ENCODE peak calls at places on chromosome 17, in seven cellular contexts. P is astrocyte of the spinal cord, T is upper lobe of right lung, L is IMR-90, D is neural crest cell, Y is AG04450, J is left ventricle myocardium inferior. F is an unnamed sample.

GRCh38 chr17:28507567-28508195 is 1.5 kb downstream of the FOXN1 start:
- DNase-seq in P (no peak), T (no peak), L (no peak), D (no peak), Y (no peak), J (no peak), F (no peak)

GRCh38 chr17:51455931-51456330 is 195.6 kb downstream of the UTP18 start:
- DNase-seq in P (no peak), T (no peak), L (no peak), D (no peak), Y (no peak), J (no peak), F (no peak)

GRCh38 chr17:81934850-81935708 is 2.0 kb downstream of the PYCR1 start:
- DNase-seq in P (no peak), T (peak), L (no peak), D (no peak), Y (no peak), J (no peak), F (no peak)

GRCh38 chr17:72392056-72393010 is 271.5 kb downstream of the SOX9 start:
- DNase-seq in P (peak), T (no peak), L (peak), D (no peak), Y (peak), J (no peak), F (no peak)

GRCh38 chr17:29732613-29733012 is 109.9 kb upstream of the CORO6 start:
- DNase-seq in P (no peak), T (no peak), L (peak), D (no peak), Y (no peak), J (no peak), F (no peak)

GRCh38 chr17:33381201-33381600 is 88.1 kb upstream of the ASIC2 start:
- DNase-seq in P (no peak), T (no peak), L (no peak), D (no peak), Y (no peak), J (no peak), F (no peak)

GRCh38 chr17:31596382-31597323 is 205.2 kb downstream of the RAB11FIP4 start:
- DNase-seq in P (peak), T (peak), L (peak), D (no peak), Y (peak), J (peak), F (peak)

GRCh38 chr17:41024702-41025101 is 2.3 kb downstream of the KRTAP1-5 start:
- DNase-seq in P (no peak), T (no peak), L (peak), D (no peak), Y (no peak), J (no peak), F (no peak)

GRCh38 chr17:20267459-20267842 is 199.9 kb downstream of the LGALS9B start:
- DNase-seq in P (no peak), T (no peak), L (no peak), D (no peak), Y (no peak), J (no peak), F (no peak)

GRCh38 chr17:13462161-13462560 is 139.6 kb downstream of the HS3ST3A1 start:
- DNase-seq in P (peak), T (no peak), L (peak), D (no peak), Y (peak), J (no peak), F (no peak)

GRCh38 chr17:5557485-5557884 is 26.8 kb downstream of the NLRP1 start:
- DNase-seq in P (peak), T (no peak), L (peak), D (no peak), Y (peak), J (no peak), F (no peak)

GRCh38 chr17:76736349-76737081 is 616 bp downstream of the SRSF2 start:
- DNase-seq in P (peak), T (peak), L (peak), D (peak), Y (no peak), J (peak), F (peak)

GRCh38 chr17:41585301-41585700 is 1.4 kb downstream of the KRT14 start:
- DNase-seq in P (no peak), T (no peak), L (no peak), D (no peak), Y (no peak), J (no peak), F (no peak)

GRCh38 chr17:63133489-63133888 is 167.5 kb downstream of the TANC2 start:
- DNase-seq in P (no peak), T (no peak), L (no peak), D (no peak), Y (no peak), J (no peak), F (no peak)

GRCh38 chr17:60665602-60666001 is 12.0 kb upstream of the BCAS3 start:
- DNase-seq in P (no peak), T (no peak), L (no peak), D (no peak), Y (no peak), J (no peak), F (no peak)

GRCh38 chr17:77933777-77934398 is 24.6 kb upstream of the TNRC6C start:
- DNase-seq in P (no peak), T (no peak), L (no peak), D (no peak), Y (no peak), J (no peak), F (no peak)

GRCh38 chr17:60712675-60713074 is 35.0 kb downstream of the BCAS3 start:
- DNase-seq in P (no peak), T (no peak), L (no peak), D (no peak), Y (no peak), J (no peak), F (no peak)

GRCh38 chr17:45578516-45579455 is 88.3 kb upstream of the PLEKHM1 start:
- DNase-seq in P (no peak), T (no peak), L (no peak), D (no peak), Y (no peak), J (no peak), F (no peak)

GRCh38 chr17:80838381-80839345 is 153.0 kb upstream of the CHMP6 start:
- DNase-seq in P (no peak), T (no peak), L (no peak), D (no peak), Y (no peak), J (peak), F (no peak)

GRCh38 chr17:80835816-80836657 is 155.6 kb upstream of the CHMP6 start:
- DNase-seq in P (no peak), T (no peak), L (no peak), D (no peak), Y (no peak), J (no peak), F (no peak)

GRCh38 chr17:80836658-80836965 is 155.0 kb upstream of the CHMP6 start:
- DNase-seq in P (no peak), T (no peak), L (no peak), D (no peak), Y (no peak), J (no peak), F (no peak)

GRCh38 chr17:80837711-80838110 is 153.9 kb upstream of the CHMP6 start:
- DNase-seq in P (no peak), T (no peak), L (no peak), D (no peak), Y (no peak), J (no peak), F (no peak)

DNA sequence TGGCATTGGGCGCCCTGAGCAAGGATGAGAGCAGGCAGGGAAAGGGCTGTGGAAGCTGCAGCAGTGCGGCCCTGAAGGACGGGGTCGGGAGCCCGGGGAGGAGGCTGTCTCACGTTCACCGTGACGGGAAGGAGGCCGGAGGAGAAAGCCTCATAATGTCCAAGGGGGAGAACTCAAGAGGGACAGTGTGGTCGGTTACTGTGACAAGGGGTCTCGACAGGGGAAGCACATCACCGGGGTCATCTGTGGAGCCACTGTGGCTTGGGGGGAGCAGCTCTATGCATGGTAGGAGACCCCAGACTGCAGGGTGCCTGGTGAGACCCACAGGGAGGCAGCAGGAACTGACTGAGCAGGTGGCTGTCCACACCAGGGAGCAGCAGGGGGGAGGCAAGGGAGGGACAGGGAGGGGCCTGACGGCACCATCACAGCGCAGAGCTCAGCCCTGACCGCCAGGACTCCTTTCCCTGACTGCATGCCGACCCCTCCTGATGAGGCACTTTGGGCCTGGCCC is 154.6 kb upstream of the CHMP6 start:
- DNase-seq in P (no peak), T (no peak), L (no peak), D (no peak), Y (no peak), J (no peak), F (no peak)
- TF ChIP-seq CTCF in P (no peak), T (no peak), L (no peak), D (no peak), Y (no peak), J (no peak), F (no peak)

GRCh38 chr17:2023692-2024571 is 1.2 kb downstream of the RTN4RL1 start:
- DNase-seq in P (peak), T (peak), L (peak), D (no peak), Y (no peak), J (no peak), F (peak)

GRCh38 chr17:2025220-2025621 is at the start of gene RTN4RL1:
- DNase-seq in P (peak), T (peak), L (no peak), D (no peak), Y (no peak), J (peak), F (peak)

GRCh38 chr17:2027528-2028233 is 2.3 kb upstream of the DPH1 start:
- DNase-seq in P (no peak), T (no peak), L (no peak), D (no peak), Y (no peak), J (no peak), F (no peak)

GRCh38 chr17:2024572-2025219 is 438 bp downstream of the RTN4RL1 start:
- DNase-seq in P (no peak), T (peak), L (no peak), D (no peak), Y (no peak), J (no peak), F (no peak)

DNA sequence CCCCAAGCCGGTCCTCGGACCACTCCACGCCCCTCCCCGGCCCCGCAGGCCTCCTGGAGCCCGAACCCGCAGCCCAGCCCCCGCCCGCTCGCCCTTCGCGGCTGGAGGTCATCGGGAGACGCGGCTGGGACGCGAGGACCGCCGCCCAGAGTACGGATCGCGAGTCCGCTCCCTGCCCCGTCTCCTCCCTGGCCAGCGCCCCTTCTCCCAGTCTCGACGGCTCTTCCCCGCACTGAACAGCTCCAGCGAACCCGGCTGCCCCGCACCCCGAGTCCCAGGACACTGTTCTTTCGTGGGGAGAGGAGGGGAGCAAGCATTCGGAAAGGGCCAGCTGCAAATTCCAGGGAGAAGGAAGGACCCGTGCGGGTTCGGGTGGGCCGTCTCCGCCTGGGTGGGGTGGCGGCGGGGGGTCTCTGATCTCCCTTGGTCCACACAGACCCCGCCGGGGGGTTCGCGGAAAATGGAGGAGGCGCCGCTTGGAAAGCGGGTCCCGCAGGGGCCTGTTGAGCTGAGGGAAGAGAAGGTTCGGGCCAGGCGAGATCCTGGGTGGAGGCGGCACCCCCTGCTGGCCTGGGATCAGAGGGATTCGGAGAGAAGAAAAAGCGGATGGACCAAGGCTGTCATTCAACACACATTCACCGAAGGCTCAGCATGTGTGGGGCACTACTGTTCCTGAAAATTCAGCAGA is 632 bp upstream of the RTN4RL1 start:
- DNase-seq in P (peak), T (peak), L (peak), D (peak), Y (no peak), J (peak), F (peak)
- TF ChIP-seq CTCF in P (peak), T (peak), L (peak), D (peak), Y (peak), J (peak), F (peak)

GRCh38 chr17:61803216-61803615 is 60.1 kb downstream of the BRIP1 start:
- DNase-seq in P (no peak), T (no peak), L (no peak), D (no peak), Y (no peak), J (no peak), F (no peak)
- TF ChIP-seq CTCF in P (no peak), T (no peak), L (no peak), D (no peak), Y (no peak), J (no peak), F (no peak)

GRCh38 chr17:46820592-46821450 is 2.3 kb upstream of the WNT3 start:
- DNase-seq in P (no peak), T (no peak), L (no peak), D (no peak), Y (no peak), J (no peak), F (no peak)

GRCh38 chr17:46821482-46822387 is 3.2 kb upstream of the WNT3 start:
- DNase-seq in P (no peak), T (no peak), L (no peak), D (no peak), Y (no peak), J (no peak), F (no peak)

GRCh38 chr17:46819906-46820351 is 1.4 kb upstream of the WNT3 start:
- DNase-seq in P (no peak), T (no peak), L (no peak), D (no peak), Y (no peak), J (no peak), F (no peak)

GRCh38 chr17:46823657-46824056 is 5.2 kb upstream of the WNT3 start:
- DNase-seq in P (no peak), T (no peak), L (no peak), D (no peak), Y (no peak), J (no peak), F (no peak)

GRCh38 chr17:46822388-46822921 is 4.0 kb upstream of the WNT3 start:
- DNase-seq in P (no peak), T (peak), L (no peak), D (no peak), Y (no peak), J (no peak), F (peak)
- TF ChIP-seq CTCF in P (peak), T (peak), L (peak), D (peak), Y (peak), J (peak), F (peak)

DNA sequence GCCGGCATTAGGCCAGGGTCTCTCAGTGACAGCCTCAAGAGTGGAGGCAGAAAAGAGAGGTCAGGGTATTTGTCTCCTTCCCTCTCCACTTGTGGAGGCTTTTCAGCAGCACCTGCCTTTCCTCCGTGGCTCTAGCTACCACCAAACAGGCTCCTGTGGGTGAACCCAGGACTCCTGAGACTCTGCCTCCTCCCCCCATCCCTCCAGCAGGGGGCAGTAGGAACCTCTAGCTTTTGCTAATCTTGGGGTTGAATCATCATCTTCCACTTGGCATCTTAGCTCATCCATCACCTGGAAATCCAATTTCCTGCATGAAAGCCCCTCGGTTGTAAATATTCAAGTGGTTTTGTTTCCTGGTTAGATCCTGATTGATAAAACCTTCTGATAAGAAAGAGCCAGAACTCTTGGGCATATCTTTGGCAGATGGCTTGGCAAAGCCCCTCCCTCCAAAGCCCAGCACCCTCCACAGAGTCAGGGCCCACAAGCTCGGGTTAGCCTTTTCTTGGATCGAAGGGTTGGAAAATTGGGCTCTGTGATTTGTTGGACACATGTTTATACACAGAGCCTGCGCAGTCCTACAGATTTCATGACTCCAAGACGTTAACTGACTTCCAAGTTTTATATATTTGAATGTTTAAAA is 322.1 kb downstream of the MAP2K4 start:
- DNase-seq in P (no peak), T (no peak), L (no peak), D (peak), Y (no peak), J (no peak), F (peak)
- TF ChIP-seq CTCF in P (peak), T (peak), L (peak), D (peak), Y (peak), J (peak), F (peak)

GRCh38 chr17:21523482-21524210 is 147.5 kb downstream of the KCNJ12 start:
- DNase-seq in P (no peak), T (no peak), L (no peak), D (no peak), Y (no peak), J (no peak), F (no peak)

GRCh38 chr17:21528031-21528684 is 152.0 kb downstream of the KCNJ12 start:
- DNase-seq in P (no peak), T (no peak), L (no peak), D (no peak), Y (no peak), J (no peak), F (no peak)

GRCh38 chr17:21524211-21524591 is 148.0 kb downstream of the KCNJ12 start:
- DNase-seq in P (no peak), T (no peak), L (peak), D (no peak), Y (peak), J (no peak), F (no peak)

GRCh38 chr17:21522755-21523154 is 146.6 kb downstream of the KCNJ12 start:
- DNase-seq in P (no peak), T (no peak), L (no peak), D (no peak), Y (no peak), J (no peak), F (no peak)

GRCh38 chr17:21525464-21526130 is 149.4 kb downstream of the KCNJ12 start:
- DNase-seq in P (no peak), T (no peak), L (no peak), D (no peak), Y (no peak), J (no peak), F (no peak)
- TF ChIP-seq CTCF in P (no peak), T (no peak), L (peak), D (no peak), Y (peak), J (no peak), F (no peak)

GRCh38 chr17:75456417-75457046 is at the start of gene TMEM94:
- DNase-seq in P (peak), T (peak), L (peak), D (peak), Y (peak), J (peak), F (peak)

GRCh38 chr17:75454193-75454592 is 2.2 kb upstream of the TMEM94 start:
- DNase-seq in P (no peak), T (no peak), L (no peak), D (no peak), Y (no peak), J (no peak), F (no peak)

GRCh38 chr17:75457047-75457654 is 716 bp downstream of the TMEM94 start:
- DNase-seq in P (peak), T (peak), L (peak), D (peak), Y (no peak), J (no peak), F (peak)

GRCh38 chr17:75459246-75459589 is 2.8 kb downstream of the TMEM94 start:
- DNase-seq in P (no peak), T (no peak), L (no peak), D (no peak), Y (no peak), J (no peak), F (no peak)

GRCh38 chr17:75455896-75456416 is 479 bp upstream of the TMEM94 start:
- DNase-seq in P (no peak), T (no peak), L (no peak), D (no peak), Y (no peak), J (no peak), F (no peak)
- TF ChIP-seq CTCF in P (no peak), T (no peak), L (no peak), D (no peak), Y (no peak), J (no peak), F (no peak)

DNA sequence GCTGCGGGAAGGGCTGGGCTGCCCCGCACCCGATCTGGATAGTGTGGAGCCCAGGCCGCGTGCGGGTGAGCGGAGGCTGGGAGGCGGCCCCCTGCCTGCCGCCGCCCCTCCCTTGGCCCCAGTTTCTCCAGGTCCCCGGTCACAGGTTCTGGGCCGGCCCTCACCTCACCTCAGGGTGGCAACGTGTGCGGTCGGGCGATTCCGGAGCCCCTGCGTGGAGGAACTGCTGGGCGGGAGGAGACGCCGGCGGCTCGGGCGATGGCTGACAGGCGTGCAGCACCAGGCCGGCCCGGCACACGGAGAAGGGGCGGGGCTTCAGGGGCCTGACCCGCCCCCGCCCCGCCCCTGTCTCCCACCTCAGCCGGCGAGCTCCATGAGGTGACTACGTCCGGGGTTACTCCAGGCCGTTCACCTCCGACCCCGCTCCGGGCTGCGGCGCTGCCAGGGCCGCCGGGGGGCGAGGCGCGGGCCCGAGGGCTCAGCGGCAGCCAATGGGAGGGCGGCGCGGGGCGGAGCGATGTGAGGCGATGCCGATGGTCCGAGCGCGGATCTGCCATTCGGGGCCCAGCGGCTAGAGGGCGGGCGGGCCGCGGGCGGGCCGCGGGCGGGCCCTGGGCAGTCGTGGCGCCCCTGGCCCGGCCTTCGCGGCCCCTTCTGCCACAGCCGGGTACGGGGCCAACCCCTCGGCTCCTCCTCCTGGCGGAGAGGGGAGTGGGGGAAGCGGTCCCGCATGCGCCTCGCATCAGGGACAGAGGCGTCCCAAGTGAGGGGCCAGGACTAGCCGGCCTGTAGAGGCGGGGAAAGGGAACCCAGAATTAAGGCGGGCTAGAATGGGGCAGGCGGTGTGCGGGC is 16.7 kb upstream of the C17orf78 start:
- DNase-seq in P (peak), T (peak), L (peak), D (peak), Y (peak), J (peak), F (peak)
- TF ChIP-seq CTCF in P (no peak), T (peak), L (peak), D (peak), Y (peak), J (peak), F (peak)

GRCh38 chr17:8818047-8818446 is 18.9 kb upstream of the MFSD6L start:
- DNase-seq in P (no peak), T (no peak), L (no peak), D (no peak), Y (no peak), J (no peak), F (no peak)
- TF ChIP-seq CTCF in P (no peak), T (no peak), L (no peak), D (no peak), Y (no peak), J (no peak), F (no peak)

F was measured in Calu3.